ENCODE peak calls at places on chromosomes 16 and 17, in ten cellular contexts. Y is prostate gland; V is heart right ventricle; C is neuronal stem cell; D is fibroblast of lung; F is GM12865; J is mesendoderm; E is CD4-positive, alpha-beta memory T cell; B is PC-3; W is kidney epithelial cell. G is an unnamed sample.

GRCh38 chr16:88499314-88499713 is 46.2 kb downstream of the ZFPM1 start:
- DNase-seq in B (no peak), J (no peak), D (no peak), E (no peak), Y (no peak), F (no peak), C (no peak), V (no peak), W (no peak), G (no peak)

GRCh38 chr16:26177438-26177837 is 485.7 kb downstream of the HS3ST4 start:
- DNase-seq in J (peak; percentile 27), E (no peak), C (no peak), D (no peak), B (no peak), F (no peak), W (no peak), V (no peak), Y (no peak), G (no peak)

GRCh38 chr16:3519581-3519980 is 18.8 kb downstream of the CLUAP1 start:
- DNase-seq in Y (no peak), C (no peak), E (no peak), V (no peak), W (no peak), B (peak; percentile 44), J (no peak), D (no peak), F (no peak), G (no peak)

GRCh38 chr16:30377050-30377811 is 2.6 kb downstream of the MYL11 start:
- DNase-seq in B (no peak), J (peak; percentile 75), D (no peak), V (no peak), F (no peak), Y (no peak), W (no peak), E (no peak), C (no peak), G (no peak)

GRCh38 chr17:77489239-77489897 is 348.6 kb downstream of the SEC14L1 start:
- DNase-seq in E (no peak), C (no peak), D (no peak), W (no peak), J (no peak), Y (no peak), B (no peak), V (no peak), F (no peak), G (no peak)

GRCh38 chr17:57379237-57380054 is 123.1 kb downstream of the MSI2 start:
- DNase-seq in F (no peak), E (no peak), Y (no peak), W (no peak), J (peak; percentile 68), D (peak; percentile 58), C (peak; percentile 43), V (no peak), B (no peak), G (peak; percentile 73)

GRCh38 chr17:61538480-61538879 is 52.5 kb downstream of the NACA2 start:
- DNase-seq in J (no peak), V (no peak), C (no peak), F (no peak), Y (no peak), D (no peak), B (no peak), W (no peak), E (no peak), G (no peak)

GRCh38 chr16:59758848-59759247 is 1024.7 kb upstream of the GOT2 start:
- DNase-seq in Y (no peak), W (no peak), E (no peak), B (peak; percentile 38), D (no peak), V (no peak), J (peak; percentile 49), C (no peak), F (no peak), G (no peak)

GRCh38 chr16:22078656-22079055 is 13.7 kb upstream of the VWA3A start:
- DNase-seq in B (no peak), W (no peak), F (no peak), Y (no peak), C (no peak), J (no peak), D (no peak), E (no peak), V (no peak), G (no peak)

GRCh38 chr16:22073350-22073749 is 19.0 kb upstream of the VWA3A start:
- DNase-seq in D (no peak), E (no peak), C (no peak), F (no peak), W (no peak), Y (no peak), J (no peak), V (no peak), B (no peak), G (no peak)

GRCh38 chr16:22075043-22075757 is 17.1 kb upstream of the VWA3A start:
- DNase-seq in J (no peak), W (no peak), C (no peak), B (peak; percentile 30), V (no peak), E (no peak), Y (no peak), D (no peak), F (no peak), G (no peak)

GRCh38 chr16:22077700-22078313 is 14.5 kb upstream of the VWA3A start:
- DNase-seq in F (peak; percentile 77), J (peak; percentile 63), Y (peak; percentile 50), B (peak; percentile 66), V (peak; percentile 37), D (peak; percentile 74), C (peak; percentile 54), W (no peak), E (peak; percentile 65), G (peak; percentile 48)

DNA sequence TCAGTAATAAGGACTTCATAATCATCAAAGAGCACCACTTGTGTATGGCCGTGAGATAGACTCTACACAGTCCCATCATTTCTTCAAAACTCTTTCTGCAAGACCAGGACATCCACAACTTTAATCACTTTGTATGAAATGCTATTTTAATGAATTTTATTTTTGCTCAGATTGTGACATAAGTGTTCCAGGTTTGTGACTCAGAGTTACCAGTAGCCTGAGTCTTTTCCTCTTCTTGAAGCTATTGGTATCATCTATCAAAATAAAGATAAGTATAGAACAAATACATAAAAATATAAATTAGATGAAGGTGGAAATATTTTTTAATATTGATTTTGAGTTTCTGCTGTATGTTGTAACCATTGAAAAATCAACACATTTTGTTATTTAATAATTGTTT is 16.6 kb upstream of the VWA3A start:
- DNase-seq in F (no peak), J (no peak), D (no peak), V (no peak), Y (no peak), W (no peak), C (no peak), B (no peak), E (no peak), G (no peak)
- H3K4me3 ChIP-seq in F (no peak overlapping the region), J (no peak overlapping the region), D (no peak overlapping the region), V (no peak overlapping the region), Y (no peak overlapping the region), W (no peak overlapping the region), C (no peak overlapping the region), B (no peak overlapping the region), E (no peak overlapping the region), G (no peak overlapping the region)

GRCh38 chr16:1768061-1768766 is 3.1 kb downstream of the NME3 start:
- DNase-seq in Y (no peak), W (no peak), E (no peak), C (no peak), J (no peak), D (no peak), F (no peak), B (no peak), V (no peak), G (no peak)

GRCh38 chr16:1768767-1769401 is 2.5 kb downstream of the NME3 start:
- DNase-seq in C (no peak), D (no peak), B (no peak), F (no peak), W (no peak), E (no peak), Y (no peak), J (no peak), V (no peak), G (no peak)

GRCh38 chr16:1770328-1771071 is 843 bp downstream of the NME3 start:
- DNase-seq in Y (peak; percentile 79), D (peak; percentile 59), C (peak; percentile 6), W (no peak), F (peak; percentile 69), E (peak; percentile 38), J (peak; percentile 70), B (peak; percentile 60), V (peak; percentile 75), G (no peak)

GRCh38 chr16:1771072-1771863 is at the start of gene NME3:
- DNase-seq in D (peak; percentile 69), Y (peak; percentile 69), V (peak; percentile 85), F (peak; percentile 80), C (peak; percentile 48), E (peak; percentile 68), J (peak; percentile 57), W (no peak), B (peak; percentile 58), G (no peak)

GRCh38 chr16:1769402-1770300 is 1.7 kb downstream of the NME3 start:
- DNase-seq in B (no peak), J (no peak), E (no peak), C (no peak), Y (no peak), F (no peak), V (no peak), W (no peak), D (no peak), G (no peak)
- H3K4me3 ChIP-seq in B (peak overlapping the region; percentile 86), J (no peak overlapping the region), E (no peak overlapping the region), C (no peak overlapping the region), Y (no peak overlapping the region), F (peak overlapping the region; percentile 98), V (peak overlapping the region; percentile 99), W (no peak overlapping the region), D (no peak overlapping the region), G (no peak overlapping the region)

GRCh38 chr16:1932050-1933028 is 10.7 kb downstream of the MSRB1 start:
- DNase-seq in C (no peak), J (peak; percentile 80), W (no peak), D (peak; percentile 5), Y (no peak), F (no peak), V (no peak), B (peak; percentile 54), E (no peak), G (no peak)

GRCh38 chr16:1929105-1929504 is 10.9 kb upstream of the HS3ST6 start:
- DNase-seq in V (no peak), J (no peak), W (no peak), E (no peak), D (peak; percentile 3), Y (no peak), F (no peak), C (no peak), B (no peak), G (no peak)

GRCh38 chr16:1933097-1933661 is 9.8 kb downstream of the MSRB1 start:
- DNase-seq in C (no peak), V (no peak), F (no peak), E (no peak), Y (no peak), W (no peak), D (no peak), J (no peak), B (no peak), G (no peak)

GRCh38 chr16:1930338-1930720 is 12.1 kb upstream of the HS3ST6 start:
- DNase-seq in E (no peak), F (no peak), J (no peak), C (no peak), V (no peak), W (no peak), D (no peak), Y (no peak), B (no peak), G (no peak)

GRCh38 chr16:1929578-1930337 is 11.5 kb upstream of the HS3ST6 start:
- DNase-seq in J (peak; percentile 82), D (peak; percentile 80), W (no peak), B (peak; percentile 80), V (peak; percentile 93), Y (peak; percentile 82), C (peak; percentile 79), F (peak; percentile 92), E (peak; percentile 91), G (peak; percentile 55)
- H3K4me3 ChIP-seq in J (no peak overlapping the region), D (peak overlapping the region; percentile 33), W (peak overlapping the region; percentile 51), B (peak overlapping the region; percentile 64), V (peak overlapping the region; percentile 43), Y (peak overlapping the region; percentile 45), C (peak overlapping the region; percentile 29), F (peak overlapping the region; percentile 39), E (no peak overlapping the region), G (peak overlapping the region; percentile 55)

DNA sequence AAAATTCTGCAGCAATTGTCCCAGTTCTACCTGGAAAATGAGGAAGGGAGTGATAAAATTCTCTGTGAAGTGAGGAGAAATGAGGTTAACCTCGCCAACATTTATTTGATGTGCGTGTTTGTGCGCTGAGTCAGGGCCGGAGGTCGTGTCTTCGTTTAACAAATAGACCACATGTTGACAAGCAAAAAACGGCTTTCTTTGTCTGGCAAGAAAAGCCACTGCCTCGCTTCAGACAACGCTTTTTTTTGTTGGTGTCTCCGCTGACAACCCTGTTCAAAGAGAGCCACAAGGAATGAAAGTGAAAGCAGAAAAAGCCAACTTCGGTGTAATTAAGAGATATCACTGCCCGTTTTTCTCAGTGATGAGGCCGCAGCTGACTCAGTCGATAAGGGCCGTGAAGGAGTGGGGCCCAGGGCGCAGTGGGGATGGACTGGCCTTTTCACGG is 510.6 kb downstream of the CDH13 start:
- DNase-seq in J (no peak), F (peak; percentile 27), W (peak; percentile 34), C (peak; percentile 24), Y (peak; percentile 12), B (peak; percentile 58), D (peak; percentile 82), E (peak; percentile 11), V (no peak), G (peak; percentile 93)
- H3K4me3 ChIP-seq in J (no peak overlapping the region), F (no peak overlapping the region), W (no peak overlapping the region), C (no peak overlapping the region), Y (peak overlapping the region; percentile 17), B (peak overlapping the region; percentile 61), D (peak overlapping the region; percentile 50), E (no peak overlapping the region), V (peak overlapping the region; percentile 8), G (peak overlapping the region; percentile 46)